ENCODE peak calls at places on chromosomes 2 and 18, in seven cellular contexts. W, I, N, F, R, V and B are unnamed samples. For H3K27me3, the result is how much of the 10 kb centered on the place peaks cover.

GRCh38 chr18:80159713-80160636 is 50.9 kb downstream of the ADNP2 start:
- DNase-seq in I (no peak), N (no peak), R (no peak), W (peak), V (no peak), F (no peak), B (no peak)

GRCh38 chr2:224802407-224802806 is 86.2 kb upstream of the CCDC195 start:
- DNase-seq in I (no peak), W (no peak), V (no peak), R (no peak), F (peak), N (no peak), B (no peak)

GRCh38 chr2:26487192-26487591 is 9.3 kb upstream of the OTOF start:
- DNase-seq in R (no peak), W (no peak), N (no peak), F (no peak), V (no peak), I (no peak), B (no peak)

GRCh38 chr2:136000502-136000901 is 15.1 kb upstream of the DARS1 start:
- DNase-seq in I (no peak), W (no peak), F (no peak), R (no peak), V (no peak), N (no peak), B (no peak)

GRCh38 chr18:46950064-46950656 is 32.8 kb downstream of the KATNAL2 start:
- DNase-seq in W (no peak), F (no peak), I (no peak), V (no peak), R (no peak), N (no peak), B (no peak)

GRCh38 chr2:206105541-206105940 is 19.6 kb upstream of the INO80D start:
- DNase-seq in N (no peak), R (no peak), V (no peak), W (no peak), I (no peak), F (no peak), B (no peak)

GRCh38 chr2:67570626-67571025 is 173.5 kb downstream of the ETAA1 start:
- DNase-seq in N (no peak), V (no peak), I (no peak), F (no peak), R (no peak), W (no peak), B (no peak)

GRCh38 chr2:182482511-182482910 is 55.7 kb upstream of the PDE1A start:
- DNase-seq in N (no peak), R (no peak), W (no peak), F (no peak), I (no peak), V (no peak), B (no peak)

GRCh38 chr2:14905571-14905970 is 273.1 kb downstream of the LRATD1 start:
- DNase-seq in N (no peak), R (no peak), W (no peak), V (no peak), F (no peak), I (no peak), B (no peak)

GRCh38 chr2:166653185-166653813 is 159.2 kb upstream of the SCN7A start:
- DNase-seq in I (no peak), F (peak), V (no peak), W (no peak), N (no peak), R (no peak), B (no peak)

GRCh38 chr18:10099539-10100140 is 185.8 kb downstream of the VAPA start:
- DNase-seq in N (no peak), I (no peak), F (peak), R (no peak), W (no peak), V (no peak), B (no peak)

GRCh38 chr2:189086710-189087109 is 92.9 kb downstream of the COL5A2 start:
- DNase-seq in I (no peak), F (peak), W (no peak), V (no peak), R (no peak), N (no peak), B (no peak)

GRCh38 chr2:16314691-16315457 is 350.8 kb downstream of the CYRIA start:
- DNase-seq in V (no peak), F (no peak), R (no peak), N (no peak), W (no peak), I (peak), B (no peak)

GRCh38 chr2:20868377-20868776 is 45.5 kb upstream of the LDAH start:
- DNase-seq in W (no peak), R (no peak), I (no peak), F (no peak), V (no peak), N (no peak), B (no peak)

GRCh38 chr2:209600257-209601180 is 171.1 kb upstream of the UNC80 start:
- DNase-seq in F (no peak), W (no peak), R (no peak), I (no peak), N (no peak), V (no peak), B (no peak)

GRCh38 chr2:99602475-99602874 is 112.7 kb upstream of the REV1 start:
- DNase-seq in I (no peak), F (peak), N (no peak), V (no peak), W (no peak), R (no peak), B (no peak)

GRCh38 chr2:190677255-190677654 is 28.4 kb downstream of the NAB1 start:
- DNase-seq in W (no peak), N (no peak), I (no peak), V (no peak), R (no peak), F (peak), B (no peak)

GRCh38 chr2:1746174-1747064 is 2.1 kb upstream of the PXDN start:
- DNase-seq in W (peak), V (no peak), F (no peak), I (no peak), N (no peak), R (peak), B (no peak)

GRCh38 chr18:26868968-26869586 is 3.6 kb upstream of the AQP4 start:
- DNase-seq in F (no peak), N (no peak), V (no peak), R (no peak), W (no peak), I (no peak), B (no peak)

GRCh38 chr2:110157153-110157793 is 41.7 kb upstream of the MALL start:
- DNase-seq in N (peak), R (no peak), W (peak), V (peak), I (no peak), F (peak), B (no peak)

GRCh38 chr2:64406407-64406774 is 47.6 kb upstream of the LGALSL start:
- DNase-seq in I (no peak), W (peak), N (no peak), R (no peak), F (no peak), V (no peak), B (no peak)

GRCh38 chr2:46650556-46651001 is 171.2 kb downstream of the TMEM247 start:
- DNase-seq in W (peak), R (peak), I (no peak), N (peak), F (peak), V (peak), B (peak)

GRCh38 chr2:151306621-151307020 is 17.2 kb upstream of the NMI start:
- DNase-seq in F (peak), R (no peak), V (no peak), I (no peak), N (no peak), W (no peak), B (no peak)

GRCh38 chr18:8322486-8322885 is 286.8 kb upstream of the RAB12 start:
- DNase-seq in R (no peak), W (no peak), N (no peak), I (no peak), F (no peak), V (no peak), B (no peak)

GRCh38 chr2:241314181-241314932 is 1.1 kb downstream of the HDLBP start:
- DNase-seq in R (no peak), I (no peak), V (peak), N (peak), F (peak), W (peak), B (no peak)

GRCh38 chr2:37871453-37872191 is 53.5 kb upstream of the RMDN2 start:
- DNase-seq in N (no peak), R (no peak), F (peak), W (no peak), I (no peak), V (no peak), B (no peak)

GRCh38 chr2:437772-438393 is 150.0 kb upstream of the ALKAL2 start:
- DNase-seq in V (no peak), I (no peak), N (no peak), W (peak), F (no peak), R (peak), B (no peak)

GRCh38 chr18:63980896-63981454 is 11.1 kb downstream of the SERPINB8 start:
- DNase-seq in V (no peak), I (no peak), W (no peak), R (no peak), N (no peak), F (no peak), B (no peak)

GRCh38 chr2:239035361-239035814 is 187.5 kb downstream of the TWIST2 start:
- DNase-seq in N (peak), R (peak), V (peak), I (no peak), W (peak), F (no peak), B (peak)

GRCh38 chr2:239035997-239036731 is 188.3 kb downstream of the TWIST2 start:
- DNase-seq in N (no peak), I (no peak), F (no peak), R (no peak), W (no peak), V (no peak), B (no peak)

GRCh38 chr2:239038773-239039478 is 191.0 kb downstream of the TWIST2 start:
- DNase-seq in F (no peak), V (no peak), R (no peak), I (no peak), N (no peak), W (no peak), B (no peak)

GRCh38 chr2:239037559-239037910 is 189.7 kb downstream of the TWIST2 start:
- DNase-seq in F (no peak), I (no peak), W (no peak), V (no peak), R (no peak), N (no peak), B (no peak)

DNA sequence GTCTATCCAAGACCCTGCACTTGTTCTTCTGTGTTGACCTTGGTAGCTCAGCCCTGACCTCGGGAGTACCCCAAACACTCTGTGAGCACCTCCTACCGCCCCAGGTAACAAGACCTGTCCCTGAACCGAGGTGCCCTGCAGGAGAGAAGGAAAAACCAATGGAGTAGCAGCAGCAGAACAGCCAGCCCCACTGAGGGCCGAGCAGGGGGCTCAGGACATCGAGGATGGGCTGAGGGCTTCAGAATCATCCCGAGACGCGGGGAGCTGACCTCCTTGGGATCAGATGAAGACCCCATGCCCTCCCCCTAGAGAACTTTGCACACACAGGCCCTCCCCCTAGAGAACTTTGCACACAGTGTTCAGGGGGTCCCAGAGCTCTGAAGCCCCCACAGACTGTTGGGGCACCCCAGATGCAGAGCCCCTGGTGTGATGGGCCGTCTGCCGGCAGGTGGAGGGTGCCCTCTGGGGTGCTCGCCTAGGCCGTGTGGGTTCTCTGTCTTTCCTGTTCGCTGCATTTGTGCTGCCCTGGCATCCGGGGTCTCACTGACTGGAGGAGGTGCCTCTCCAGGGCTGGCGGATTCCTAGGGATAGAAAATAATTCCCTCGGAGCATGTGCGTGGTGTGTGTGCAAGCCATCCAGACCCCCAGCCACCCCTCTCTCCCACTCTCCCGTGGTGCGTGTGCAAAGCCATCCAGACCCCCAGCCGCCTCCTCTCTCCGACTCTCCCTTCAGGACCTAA is 189.1 kb downstream of the TWIST2 start:
- DNase-seq in R (no peak), F (no peak), N (no peak), V (no peak), W (no peak), I (no peak), B (no peak)
- H3K27me3 ChIP-seq in R (under half), F (under half), N (under half), V (under half), W (under half), I (under half), B (under half)

GRCh38 chr18:58263055-58263732 is 219.2 kb downstream of the NEDD4L start:
- DNase-seq in W (no peak), N (no peak), F (peak), R (no peak), I (no peak), V (peak), B (no peak)

GRCh38 chr18:58264846-58265245 is 220.8 kb downstream of the NEDD4L start:
- DNase-seq in W (no peak), I (no peak), N (no peak), R (no peak), F (no peak), V (no peak), B (no peak)

GRCh38 chr18:58266291-58266690 is 222.3 kb downstream of the NEDD4L start:
- DNase-seq in R (no peak), I (no peak), N (no peak), V (no peak), F (peak), W (no peak), B (no peak)

GRCh38 chr18:58263733-58264469 is 219.9 kb downstream of the NEDD4L start:
- DNase-seq in N (no peak), F (peak), R (no peak), I (no peak), V (no peak), W (no peak), B (no peak)

GRCh38 chr18:58262581-58262980 is 218.6 kb downstream of the NEDD4L start:
- DNase-seq in W (no peak), V (no peak), F (no peak), R (no peak), I (no peak), N (no peak), B (no peak)
- TF ChIP-seq POLR2A in W (no peak), V (no peak), F (no peak), R (no peak), I (no peak), N (no peak), B (no peak)

GRCh38 chr2:174554514-174555119 is 43.0 kb downstream of the WIPF1 start:
- DNase-seq in V (no peak), I (no peak), F (no peak), W (no peak), R (no peak), N (no peak), B (no peak)

GRCh38 chr2:174555998-174556397 is 41.6 kb downstream of the WIPF1 start:
- DNase-seq in V (no peak), N (no peak), I (no peak), R (no peak), W (no peak), F (no peak), B (no peak)

GRCh38 chr2:174551697-174552096 is 45.9 kb downstream of the WIPF1 start:
- DNase-seq in N (no peak), V (no peak), F (no peak), I (no peak), R (no peak), W (no peak), B (no peak)

GRCh38 chr2:174552891-174553290 is 44.7 kb downstream of the WIPF1 start:
- DNase-seq in F (no peak), W (no peak), N (no peak), R (no peak), I (no peak), V (no peak), B (no peak)

DNA sequence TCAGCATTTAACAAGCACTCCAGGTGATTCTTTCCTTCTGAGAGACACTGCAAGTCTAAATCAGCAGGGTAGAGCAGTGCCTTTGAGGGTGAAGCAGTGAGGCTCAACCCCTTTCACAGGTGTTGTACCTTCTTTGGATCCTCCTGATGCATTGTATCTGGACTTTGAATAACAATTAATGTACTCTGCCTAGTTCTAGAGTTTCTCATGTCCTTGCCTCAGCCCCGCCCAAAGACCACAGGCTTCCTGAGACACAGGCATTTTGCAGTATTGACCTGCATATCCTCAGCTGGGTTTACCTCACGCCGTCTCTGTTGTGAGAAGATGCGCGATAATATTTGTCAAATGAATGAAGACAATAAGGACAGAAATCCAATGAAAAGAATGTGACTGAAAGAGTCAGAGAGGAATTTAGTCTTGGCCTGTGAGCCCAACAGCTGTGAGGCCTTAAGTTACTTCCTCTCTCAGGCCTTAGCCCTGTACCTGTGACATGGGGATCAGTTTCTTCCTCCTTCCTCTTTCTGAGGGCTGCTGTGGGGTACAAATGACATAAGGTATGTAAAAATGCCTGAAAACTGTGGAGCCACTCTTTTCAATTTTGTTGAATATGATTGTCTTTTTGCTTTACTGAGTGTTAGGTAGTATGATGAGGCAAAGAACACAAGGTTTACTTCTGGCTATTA is 43.7 kb downstream of the WIPF1 start:
- DNase-seq in I (no peak), V (no peak), N (no peak), F (no peak), R (peak), W (no peak), B (no peak)
- H3K4me3 ChIP-seq in I (no peak), V (no peak), N (no peak), F (no peak), R (no peak), W (no peak), B (no peak)

DNA sequence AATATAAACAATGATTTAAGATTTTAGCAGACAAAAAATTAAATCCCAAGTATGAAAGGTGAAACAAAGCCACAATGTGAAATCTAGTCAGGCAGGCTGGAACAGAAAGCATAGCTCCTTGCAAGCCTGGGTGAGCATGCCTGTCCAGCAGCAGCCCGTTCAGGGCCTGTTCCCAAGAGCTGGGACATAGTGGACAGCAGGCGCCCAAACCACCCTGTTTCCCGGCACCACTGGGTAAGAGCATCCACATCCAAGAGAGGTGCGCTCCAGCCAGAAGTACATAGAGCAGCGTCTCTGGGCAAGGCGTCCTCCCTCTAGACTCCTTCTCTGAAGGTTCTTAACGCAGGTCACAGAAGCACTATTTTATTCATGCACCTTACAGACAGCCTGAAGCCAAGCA is 80.8 kb downstream of the DNER start:
- DNase-seq in W (no peak), V (no peak), R (no peak), F (no peak), N (no peak), I (no peak), B (no peak)
- H3K27me3 ChIP-seq in W (under half), V (under half), R (under half), F (under half), N (under half), I (under half), B (under half)